ENCODE peak calls at places on chromosomes 16 and 17, in eight cellular contexts. A, Y, Q, G, E, U, B and O are unnamed samples.
A peak's percentile ranks its signal among the peaks of the same experiment; 100 is the strongest.

GRCh38 chr16:50999181-50999580 is 151.9 kb downstream of the SALL1 start:
- DNase-seq in Q (peak; percentile 55), E (no peak), G (no peak), U (no peak), Y (peak; percentile 13), A (no peak), B (no peak), O (no peak)

GRCh38 chr16:12758670-12759558 is 44.8 kb downstream of the CPPED1 start:
- DNase-seq in E (no peak), A (no peak), B (no peak), G (no peak), Q (no peak), U (no peak), Y (no peak), O (no peak)

GRCh38 chr17:7393613-7394451 is 493 bp downstream of the PLSCR3 start:
- DNase-seq in Y (peak; percentile 59), E (peak; percentile 34), Q (peak; percentile 66), G (peak; percentile 41), U (no peak), A (no peak), B (no peak), O (peak; percentile 43)

GRCh38 chr17:81509048-81509686 is 3.4 kb downstream of the ACTG1 start:
- DNase-seq in U (no peak), G (no peak), B (no peak), Q (peak; percentile 70), E (peak; percentile 46), Y (peak; percentile 40), A (no peak), O (peak; percentile 59)

GRCh38 chr17:56319531-56319930 is 166.3 kb downstream of the ANKFN1 start:
- DNase-seq in Q (peak; percentile 81), U (peak; percentile 55), Y (peak; percentile 75), E (peak; percentile 84), B (peak; percentile 2), G (peak; percentile 53), A (peak; percentile 28), O (no peak)

GRCh38 chr17:27089929-27090247 is 204.0 kb upstream of the WSB1 start:
- DNase-seq in Q (no peak), U (no peak), A (no peak), G (no peak), Y (no peak), B (no peak), E (no peak), O (no peak)

GRCh38 chr16:88965411-88965810 is 11.6 kb downstream of the CBFA2T3 start:
- DNase-seq in B (no peak), U (no peak), Q (no peak), Y (no peak), E (no peak), G (no peak), A (no peak), O (no peak)

GRCh38 chr16:48999508-48999907 is 282.1 kb downstream of the CBLN1 start:
- DNase-seq in Y (no peak), B (no peak), U (no peak), G (no peak), Q (no peak), A (no peak), E (no peak), O (no peak)

DNA sequence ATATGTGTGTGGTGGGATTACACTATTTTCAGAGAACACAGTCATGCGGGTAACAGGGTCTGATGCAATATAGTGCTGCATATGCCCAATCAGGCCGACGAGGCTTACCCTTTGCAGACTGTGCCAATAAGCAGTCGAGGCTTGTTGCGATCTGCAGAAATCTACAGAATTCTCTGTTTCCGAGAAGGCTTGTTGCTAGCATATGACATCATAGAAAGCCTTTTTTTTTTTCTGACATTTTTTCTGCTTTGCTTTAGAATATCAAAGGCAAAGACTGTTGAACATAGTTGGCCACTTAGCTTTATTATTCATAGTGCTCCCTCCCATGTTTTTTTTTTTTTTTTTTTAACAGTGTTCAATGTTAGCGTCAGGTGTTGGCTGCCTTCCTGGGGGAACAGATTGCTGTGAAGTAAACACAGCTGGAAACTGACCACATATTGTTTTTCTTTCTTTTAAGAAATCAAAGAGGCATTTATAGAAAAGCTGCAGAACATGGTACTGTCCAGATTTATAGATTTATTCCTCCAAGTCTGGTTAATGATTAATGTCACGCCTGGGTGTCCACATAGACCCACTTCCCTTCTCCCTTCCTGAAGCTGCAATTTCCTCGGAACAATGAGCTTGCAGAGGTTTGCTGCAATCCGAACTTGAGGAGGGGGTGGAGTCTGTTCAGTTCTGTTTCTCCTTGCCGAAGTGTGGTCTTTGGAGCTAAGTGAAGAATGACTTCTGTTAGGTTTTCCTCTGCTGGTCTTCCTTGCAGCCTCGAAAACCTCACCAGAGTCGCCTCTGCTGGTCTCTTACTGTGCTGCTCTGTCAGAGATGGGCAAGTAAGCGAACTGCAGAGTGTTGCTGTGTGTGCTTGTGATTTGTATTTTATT is 87.3 kb downstream of the MAP2K6 start:
- DNase-seq in Y (peak; percentile 68), E (peak; percentile 24), Q (peak; percentile 85), A (no peak), G (peak; percentile 64), B (no peak), U (no peak), O (peak; percentile 72)
- H3K4me3 ChIP-seq in Y (peak overlapping the region; percentile 45), E (peak overlapping the region; percentile 9), Q (no peak overlapping the region), A (no peak overlapping the region), G (peak overlapping the region; percentile 65), B (peak overlapping the region; percentile 70), U (no peak overlapping the region), O (peak overlapping the region; percentile 36)

GRCh38 chr17:80247561-80247960 is 13.1 kb upstream of the RNF213 start:
- DNase-seq in E (no peak), B (no peak), A (no peak), G (no peak), U (no peak), Y (no peak), Q (no peak), O (no peak)

GRCh38 chr17:80248894-80249710 is 11.6 kb upstream of the RNF213 start:
- DNase-seq in A (no peak), B (no peak), Q (no peak), G (no peak), Y (no peak), U (no peak), E (no peak), O (no peak)

GRCh38 chr17:80246726-80247125 is 13.9 kb upstream of the RNF213 start:
- DNase-seq in A (no peak), Q (no peak), Y (no peak), B (no peak), G (no peak), U (no peak), E (no peak), O (no peak)

GRCh38 chr17:80246266-80246681 is 14.4 kb upstream of the RNF213 start:
- DNase-seq in Y (no peak), U (no peak), E (no peak), G (no peak), B (no peak), Q (no peak), A (no peak), O (no peak)

DNA sequence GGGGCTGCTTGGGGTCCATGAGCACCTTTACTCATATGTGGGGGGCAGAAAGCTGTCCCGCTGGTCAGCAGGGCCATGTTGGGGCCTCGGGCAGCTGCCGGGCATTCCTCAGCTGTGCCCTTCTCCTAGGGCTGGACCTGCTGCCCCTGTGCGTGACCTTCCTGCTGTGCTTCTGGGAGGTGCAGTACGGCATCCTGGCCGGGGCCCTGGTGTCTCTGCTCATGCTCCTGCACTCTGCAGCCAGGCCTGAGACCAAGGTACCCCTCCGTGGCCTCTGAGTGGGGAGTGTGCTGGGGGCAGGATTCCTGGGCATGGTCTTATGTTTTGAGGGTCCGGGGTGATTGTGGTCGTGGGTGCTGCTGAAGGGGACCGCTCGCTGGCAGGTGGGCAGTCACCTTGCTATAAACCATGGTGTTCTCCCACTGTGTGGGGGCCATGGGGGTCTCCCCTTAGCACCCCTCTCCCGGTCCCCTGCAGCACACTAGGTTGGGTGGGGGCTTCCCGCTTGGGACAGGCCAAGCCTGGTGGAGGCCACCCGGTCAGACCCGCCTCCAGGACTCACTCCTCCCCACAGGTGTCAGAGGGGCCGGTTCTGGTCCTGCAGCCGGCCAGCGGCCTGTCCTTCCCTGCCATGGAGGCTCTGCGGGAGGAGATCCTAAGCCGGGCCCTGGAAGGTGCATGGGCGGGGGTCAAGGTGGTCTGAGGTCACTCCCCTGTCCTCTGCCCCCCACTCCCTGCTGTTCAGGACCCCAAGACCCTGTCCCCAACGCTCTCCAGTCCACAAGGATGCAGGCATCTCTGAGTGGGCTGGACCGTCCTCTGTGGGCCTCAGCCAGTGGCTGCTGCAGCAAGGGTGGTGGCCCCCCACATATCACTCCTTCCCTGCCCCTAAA is 12.4 kb upstream of the RNF213 start:
- DNase-seq in U (no peak), Y (no peak), E (no peak), G (no peak), A (no peak), B (no peak), Q (no peak), O (no peak)
- H3K9ac ChIP-seq in U (no peak overlapping the region), Y (no peak overlapping the region), E (no peak overlapping the region), G (no peak overlapping the region), A (no peak overlapping the region), B (no peak overlapping the region), Q (no peak overlapping the region), O (no peak overlapping the region)

GRCh38 chr16:16001856-16002255 is 52.4 kb downstream of the ABCC1 start:
- DNase-seq in Q (peak; percentile 57), U (no peak), B (no peak), G (no peak), A (no peak), E (no peak), Y (no peak), O (no peak)
- H3K4me3 ChIP-seq in Q (no peak overlapping the region), U (no peak overlapping the region), B (no peak overlapping the region), G (no peak overlapping the region), A (no peak overlapping the region), E (no peak overlapping the region), Y (no peak overlapping the region), O (no peak overlapping the region)

GRCh38 chr17:38460716-38461650 is 32.7 kb downstream of the ARHGAP23 start:
- DNase-seq in E (no peak), Y (no peak), A (no peak), Q (no peak), U (no peak), B (no peak), G (no peak), O (no peak)

GRCh38 chr17:38458521-38458920 is 30.3 kb downstream of the ARHGAP23 start:
- DNase-seq in U (no peak), B (no peak), Y (no peak), A (no peak), G (no peak), E (no peak), Q (no peak), O (no peak)

GRCh38 chr17:38459556-38459955 is 31.3 kb downstream of the ARHGAP23 start:
- DNase-seq in U (no peak), G (no peak), A (no peak), Q (no peak), E (no peak), Y (no peak), B (no peak), O (no peak)

GRCh38 chr17:38461683-38462082 is 33.4 kb downstream of the ARHGAP23 start:
- DNase-seq in G (no peak), B (no peak), Q (no peak), Y (no peak), U (no peak), E (no peak), A (no peak), O (no peak)

DNA sequence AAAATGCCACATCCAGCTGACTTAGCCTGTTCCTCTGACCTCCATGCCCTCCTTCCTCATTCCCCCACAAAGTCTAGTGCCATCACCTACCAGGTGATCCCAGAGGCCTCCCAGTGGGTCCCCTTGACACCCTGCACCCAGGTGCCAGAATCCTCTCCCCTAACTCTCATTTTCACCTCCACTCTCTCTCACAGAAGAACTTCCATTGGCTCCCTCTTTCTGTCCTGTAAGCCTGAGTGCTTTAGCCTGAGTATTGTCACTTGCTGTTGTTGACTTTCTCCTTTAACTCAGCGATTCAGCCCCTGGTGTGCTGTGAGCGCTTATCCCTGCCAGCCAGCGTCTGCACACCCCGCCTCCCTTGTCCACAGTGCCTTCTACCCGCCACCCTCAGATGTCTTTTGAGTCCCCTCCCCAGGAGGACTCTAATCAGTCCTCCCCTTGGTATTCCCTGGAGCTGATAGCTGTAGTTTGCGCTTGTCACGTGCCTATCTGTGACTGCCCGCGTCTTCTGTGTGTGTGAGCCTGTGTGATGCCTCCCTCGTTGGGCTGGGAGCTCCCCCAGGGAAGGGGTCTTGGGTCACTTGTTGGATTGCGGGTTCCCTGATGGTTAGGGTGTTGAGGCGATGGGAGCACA is 31.9 kb downstream of the ARHGAP23 start:
- DNase-seq in G (no peak), Q (no peak), E (no peak), B (no peak), U (no peak), Y (no peak), A (no peak), O (no peak)
- H3K9ac ChIP-seq in G (no peak overlapping the region), Q (no peak overlapping the region), E (no peak overlapping the region), B (no peak overlapping the region), U (no peak overlapping the region), Y (no peak overlapping the region), A (no peak overlapping the region), O (no peak overlapping the region)